ENCODE peak calls at places on chromosomes 7 and 10, in five cellular contexts. F is K562, J is GM12878, H is HepG2, V is GM12891. S is an unnamed sample.

GRCh38 chr7:124781907-124782306 is 16.3 kb upstream of the GPR37 start:
- DNase-seq in F (no peak), J (no peak), H (no peak), V (no peak), S (no peak)

GRCh38 chr7:1571261-1571650 is 1.4 kb upstream of the PSMG3 start:
- DNase-seq in F (no peak), J (no peak), H (peak), V (no peak), S (no peak)

GRCh38 chr7:66296555-66296954 is 91.4 kb downstream of the TPST1 start:
- DNase-seq in F (no peak), J (no peak), H (no peak), V (no peak), S (no peak)

GRCh38 chr10:128418819-128419218 is 292.6 kb upstream of the MKI67 start:
- DNase-seq in F (no peak), J (no peak), H (no peak), V (no peak), S (no peak)

GRCh38 chr7:41881313-41882130 is 178.6 kb upstream of the INHBA start:
- DNase-seq in F (peak), J (peak), H (no peak), V (peak), S (peak)

GRCh38 chr10:95220539-95220938 is 26.5 kb downstream of the ACSM6 start:
- DNase-seq in F (no peak), J (no peak), H (no peak), V (no peak), S (no peak)

GRCh38 chr10:100470367-100470766 is 7.6 kb downstream of the WNT8B start:
- DNase-seq in F (no peak), J (no peak), H (no peak), V (no peak), S (no peak)

GRCh38 chr7:48894574-48894973 is 29.8 kb upstream of the CDC14C start:
- DNase-seq in F (no peak), J (no peak), H (no peak), V (no peak), S (no peak)

GRCh38 chr10:75486591-75486990 is 55.2 kb downstream of the LRMDA start:
- DNase-seq in F (no peak), J (no peak), H (no peak), V (no peak), S (no peak)

GRCh38 chr10:1243486-1244182 is 187.4 kb downstream of the WDR37 start:
- DNase-seq in F (peak), J (no peak), H (no peak), V (no peak), S (no peak)

GRCh38 chr10:72254891-72255568 is 18.7 kb upstream of the DDIT4 start:
- DNase-seq in F (peak), J (no peak), H (no peak), V (no peak), S (peak)

GRCh38 chr10:22599048-22599561 is 115.3 kb downstream of the PIP4K2A start:
- DNase-seq in F (no peak), J (peak), H (no peak), V (no peak), S (no peak)

GRCh38 chr7:101108330-101108857 is 18.5 kb upstream of the SERPINE1 start:
- DNase-seq in F (no peak), J (peak), H (peak), V (no peak), S (peak)

GRCh38 chr7:30916767-30917166 is 5.1 kb downstream of the AQP1 start:
- DNase-seq in F (no peak), J (no peak), H (no peak), V (no peak), S (no peak)

GRCh38 chr10:62749104-62749683 is 55.3 kb upstream of the ADO start:
- DNase-seq in F (no peak), J (no peak), H (no peak), V (no peak), S (no peak)

GRCh38 chr10:78405231-78405630 is 371.6 kb downstream of the RPS24 start:
- DNase-seq in F (no peak), J (no peak), H (no peak), V (no peak), S (no peak)

GRCh38 chr10:88932539-88933256 is 19.9 kb downstream of the ACTA2 start:
- DNase-seq in F (peak), J (no peak), H (peak), V (no peak), S (no peak)

GRCh38 chr7:16753932-16754571 is 497 bp downstream of the TSPAN13 start:
- DNase-seq in F (peak), J (no peak), H (peak), V (no peak), S (no peak)

GRCh38 chr7:54888067-54888735 is 129.2 kb upstream of the SEC61G start:
- DNase-seq in F (no peak), J (no peak), H (no peak), V (no peak), S (no peak)

GRCh38 chr7:81934596-81935301 is 164.9 kb upstream of the HGF start:
- DNase-seq in F (no peak), J (no peak), H (no peak), V (no peak), S (no peak)

GRCh38 chr10:28774051-28774995 is 97.0 kb downstream of the BAMBI start:
- DNase-seq in F (no peak), J (no peak), H (peak), V (no peak), S (no peak)

GRCh38 chr7:37738338-37738737 is 54.8 kb downstream of the GPR141 start:
- DNase-seq in F (no peak), J (no peak), H (no peak), V (no peak), S (no peak)

GRCh38 chr7:151351027-151351426 is 9.4 kb downstream of the NUB1 start:
- DNase-seq in F (peak), J (no peak), H (no peak), V (no peak), S (no peak)

GRCh38 chr7:17489987-17490386 is 191.5 kb downstream of the AHR start:
- DNase-seq in F (no peak), J (no peak), H (no peak), V (no peak), S (no peak)

GRCh38 chr10:117198088-117198487 is 799 bp downstream of the KCNK18 start:
- DNase-seq in F (no peak), J (no peak), H (no peak), V (no peak), S (no peak)

GRCh38 chr7:36777855-36778254 is 53.6 kb upstream of the AOAH start:
- DNase-seq in F (no peak), J (no peak), H (no peak), V (no peak), S (no peak)

GRCh38 chr10:125694874-125695273 is 11.9 kb upstream of the TEX36 start:
- DNase-seq in F (no peak), J (no peak), H (no peak), V (no peak), S (no peak)

GRCh38 chr10:114174462-114175190 is 623 bp upstream of the CCDC186 start:
- DNase-seq in F (no peak), J (no peak), H (no peak), V (no peak), S (no peak)

DNA sequence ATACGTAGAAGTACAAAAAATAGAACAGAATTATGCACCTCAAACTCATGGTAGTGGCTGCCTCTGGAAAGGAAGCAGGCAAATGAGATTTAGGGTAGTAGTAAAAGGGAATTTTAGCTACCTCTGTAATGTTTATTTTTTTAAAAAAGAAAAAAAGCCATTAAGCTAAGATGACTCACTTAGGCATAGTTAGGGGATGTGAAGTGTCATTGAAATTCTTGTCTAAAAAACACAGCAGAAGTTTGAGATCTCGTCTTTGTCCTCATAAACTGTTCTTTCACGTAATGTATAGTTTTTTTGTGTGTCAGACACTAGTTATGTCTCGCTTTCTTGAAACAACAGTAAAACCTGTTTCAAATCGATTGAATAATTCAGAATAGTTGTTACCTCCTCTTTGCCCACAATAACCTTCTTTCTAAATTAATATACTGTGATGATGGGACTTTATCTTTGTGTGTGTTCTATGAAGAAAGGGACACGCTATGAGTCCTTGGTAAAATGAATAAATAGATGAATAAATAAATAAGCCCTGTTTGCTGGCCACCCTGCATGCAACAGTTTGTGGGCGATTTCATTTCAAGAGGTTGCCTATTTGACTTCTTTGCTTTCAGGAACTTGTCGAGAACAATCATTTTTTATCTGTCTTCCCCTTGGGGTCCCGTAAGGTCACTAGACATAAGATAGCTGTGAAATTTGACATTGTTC is 14.5 kb upstream of the FBXW4 start:
- DNase-seq in F (no peak), J (no peak), H (no peak), V (no peak), S (no peak)
- TF ChIP-seq TAF1 in F (no peak), J (no peak), H (no peak), V (no peak), S (no peak)

GRCh38 chr10:119872860-119873671 is 423 bp upstream of the MCMBP start:
- DNase-seq in F (peak), J (peak), H (peak), V (peak), S (peak)
- TF ChIP-seq POLR2A in F (peak), J (peak), H (peak), V (peak), S (peak)

GRCh38 chr7:155886391-155887173 is 74.3 kb upstream of the SHH start:
- DNase-seq in F (no peak), J (no peak), H (no peak), V (no peak), S (no peak)

GRCh38 chr7:155893176-155893575 is 80.9 kb upstream of the SHH start:
- DNase-seq in F (no peak), J (no peak), H (no peak), V (no peak), S (no peak)

GRCh38 chr7:155893664-155894063 is 81.4 kb upstream of the SHH start:
- DNase-seq in F (no peak), J (no peak), H (no peak), V (no peak), S (no peak)

GRCh38 chr7:155887174-155887525 is 74.9 kb upstream of the SHH start:
- DNase-seq in F (no peak), J (no peak), H (no peak), V (no peak), S (no peak)

GRCh38 chr7:155889636-155890508 is 77.6 kb upstream of the SHH start:
- DNase-seq in F (no peak), J (no peak), H (no peak), V (no peak), S (no peak)
- TF ChIP-seq POLR2AphosphoS5 in F (no peak), J (no peak), H (no peak), V (no peak), S (no peak)

GRCh38 chr10:55400075-55400474 is 599.0 kb upstream of the PCDH15 start:
- DNase-seq in F (no peak), J (no peak), H (no peak), V (no peak), S (no peak)
- TF ChIP-seq TAF1 in F (no peak), J (no peak), H (no peak), V (no peak), S (no peak)

GRCh38 chr7:5595545-5596045 is 172.0 kb upstream of the TNRC18 start:
- DNase-seq in F (peak), J (no peak), H (no peak), V (no peak), S (no peak)
- TF ChIP-seq POLR2A in F (peak), J (no peak), H (no peak), V (no peak), S (no peak)